ENCODE peak calls at places on chromosomes 2 and 18, in seven cellular contexts. O is dermis microvascular lymphatic vessel endothelial cell, P is RWPE1, L is psoas muscle, R is M059J, M is HCEC 1CT, H is hypothalamus. W is an unnamed sample.

GRCh38 chr18:49570836-49571235 is 9.0 kb downstream of the LIPG start:
- DNase-seq in O (no peak), P (no peak), L (no peak), R (no peak), M (no peak), H (no peak), W (no peak)

GRCh38 chr2:166240387-166241313 is 112.8 kb upstream of the SCN1A start:
- DNase-seq in O (no peak), P (peak), L (no peak), R (no peak), M (peak), H (no peak), W (no peak)

GRCh38 chr2:200471324-200471848 is 38.5 kb downstream of the KCTD18 start:
- DNase-seq in O (peak), P (peak), L (no peak), R (peak), M (peak), H (peak), W (no peak)

GRCh38 chr2:113253453-113253852 is 25.3 kb downstream of the PAX8 start:
- DNase-seq in O (no peak), P (no peak), L (no peak), R (peak), M (no peak), H (no peak), W (no peak)

GRCh38 chr2:159118115-159118858 is 149.8 kb downstream of the TANC1 start:
- DNase-seq in O (peak), P (peak), L (peak), R (peak), M (peak), H (peak), W (no peak)

GRCh38 chr2:209472386-209472832 is 48.6 kb downstream of the MAP2 start:
- DNase-seq in O (no peak), P (no peak), L (no peak), R (peak), M (peak), H (no peak), W (no peak)

GRCh38 chr2:172484253-172484652 is 56.9 kb downstream of the ITGA6 start:
- DNase-seq in O (peak), P (no peak), L (no peak), R (peak), M (peak), H (no peak), W (no peak)

GRCh38 chr2:68832161-68832869 is 38.9 kb downstream of the BMP10 start:
- DNase-seq in O (peak), P (peak), L (peak), R (peak), M (peak), H (peak), W (peak)

GRCh38 chr2:178477443-178478099 is 829 bp downstream of the FKBP7 start:
- DNase-seq in O (no peak), P (no peak), L (no peak), R (no peak), M (no peak), H (no peak), W (no peak)

GRCh38 chr2:23563673-23564617 is 179.0 kb downstream of the KLHL29 start:
- DNase-seq in O (no peak), P (peak), L (peak), R (peak), M (peak), H (peak), W (no peak)

GRCh38 chr2:63023444-63023843 is 27.2 kb upstream of the OTX1 start:
- DNase-seq in O (peak), P (no peak), L (no peak), R (peak), M (peak), H (no peak), W (peak)

GRCh38 chr2:2683581-2683980 is 352.5 kb upstream of the MYT1L start:
- DNase-seq in O (no peak), P (no peak), L (no peak), R (no peak), M (no peak), H (no peak), W (no peak)